ENCODE peak calls at places on chromosomes 16 and 17, in eight cellular contexts. G is upper lobe of right lung, D is mammary epithelial cell, Z is glutamatergic neuron, M is Peyer's patch, B is GM13976, Y is fibroblast of lung, U is HFFc6. O is an unnamed sample.

GRCh38 chr17:34584805-34585416 is 5.5 kb downstream of the TMEM132E start:
- DNase-seq in M (no peak), U (peak), G (no peak), Y (peak), Z (peak), D (peak), B (no peak), O (no peak)

GRCh38 chr17:35906559-35907265 is 23.9 kb downstream of the RDM1 start:
- DNase-seq in G (no peak), Z (no peak), B (no peak), M (no peak), U (peak), Y (peak), D (no peak), O (no peak)

GRCh38 chr16:55567382-55567781 is 898 bp downstream of the CAPNS2 start:
- DNase-seq in U (no peak), Y (no peak), B (no peak), M (no peak), G (no peak), Z (no peak), D (peak), O (no peak)

GRCh38 chr17:20156196-20157077 is 147.3 kb downstream of the SPECC1 start:
- DNase-seq in G (peak), M (peak), Z (peak), D (peak), B (peak), Y (peak), U (no peak), O (peak)

GRCh38 chr16:46836521-46837292 is 5.7 kb upstream of the C16orf87 start:
- DNase-seq in G (no peak), B (no peak), M (no peak), U (no peak), Y (no peak), D (no peak), Z (no peak), O (no peak)

GRCh38 chr17:14793237-14793636 is 471.9 kb downstream of the PMP22 start:
- DNase-seq in U (peak), G (no peak), D (peak), Z (no peak), B (no peak), Y (peak), M (no peak), O (no peak)

GRCh38 chr17:17669081-17669850 is 12.0 kb upstream of the RAI1 start:
- DNase-seq in Y (peak), G (no peak), U (no peak), M (no peak), Z (peak), B (no peak), D (no peak), O (no peak)

GRCh38 chr16:622920-623280 is 7.9 kb upstream of the WFIKKN1 start:
- DNase-seq in M (no peak), U (peak), D (no peak), B (no peak), Z (no peak), Y (no peak), G (no peak), O (no peak)

GRCh38 chr16:19967561-19967960 is 82.9 kb upstream of the GPRC5B start:
- DNase-seq in Y (no peak), D (no peak), G (no peak), B (no peak), M (no peak), U (no peak), Z (no peak), O (no peak)

GRCh38 chr17:79810138-79811027 is 13.5 kb upstream of the CBX8 start:
- DNase-seq in Z (peak), B (peak), Y (peak), M (peak), U (peak), G (no peak), D (peak), O (peak)

GRCh38 chr16:30609002-30609927 is 924 bp downstream of the ZNF689 start:
- DNase-seq in Z (peak), G (peak), Y (peak), M (peak), D (no peak), U (no peak), B (peak), O (peak)

DNA sequence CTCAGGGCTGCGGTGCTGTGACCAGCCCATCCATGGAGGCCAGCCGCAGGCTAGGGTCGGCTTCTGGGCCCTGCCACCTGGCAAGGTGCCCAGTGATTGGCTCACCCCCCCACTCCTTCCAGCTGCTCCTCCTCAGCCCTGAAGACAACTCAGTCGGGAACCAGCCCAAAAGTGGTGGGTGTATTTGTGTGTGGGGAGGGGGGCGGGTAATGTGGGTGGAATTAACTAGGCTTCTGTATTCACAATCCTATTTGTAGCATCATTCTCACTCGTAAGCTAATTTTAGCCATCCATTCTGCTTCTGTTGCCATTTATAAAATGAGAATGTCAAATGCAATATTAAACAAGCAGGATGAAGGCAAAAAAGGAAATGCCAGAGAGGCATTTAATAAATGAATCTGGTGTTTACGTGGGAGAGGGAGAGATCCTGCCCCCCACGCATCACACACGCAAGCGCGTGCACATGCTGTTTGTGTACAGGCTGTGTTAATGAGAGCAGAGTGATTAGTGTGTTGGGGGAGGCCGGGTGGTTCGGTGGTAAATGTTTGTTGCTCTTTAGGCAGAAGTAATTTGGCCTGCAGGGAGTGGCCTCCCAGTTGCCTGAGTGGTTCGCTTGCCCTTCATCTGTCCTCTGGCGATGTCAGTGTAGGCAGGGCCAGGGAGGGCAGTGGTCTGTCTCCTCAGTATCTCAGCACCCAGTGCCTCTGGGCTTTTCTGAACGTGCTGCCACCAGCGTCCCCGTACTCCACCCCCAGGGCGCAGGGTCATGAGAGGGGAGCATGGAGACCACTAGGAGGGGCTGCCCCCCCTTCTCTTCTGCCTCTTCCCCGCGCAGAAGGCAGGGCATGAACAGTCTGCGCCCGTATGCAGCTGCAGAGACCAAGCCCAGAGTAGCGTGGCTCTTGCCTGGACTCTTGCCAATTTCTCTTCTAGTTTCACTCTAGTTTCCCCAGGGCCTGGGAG is 140.0 kb downstream of the CCDC182 start:
- DNase-seq in U (no peak), G (peak), Y (peak), D (no peak), Z (peak), B (peak), M (peak), O (peak)
- TF ChIP-seq CTCF in U (peak), G (no peak), Y (peak), D (no peak), Z (no peak), B (peak), M (no peak), O (peak)

GRCh38 chr17:50516980-50517379 is 8.7 kb downstream of the MYCBPAP start:
- DNase-seq in Y (no peak), B (no peak), U (no peak), M (no peak), D (peak), Z (no peak), G (no peak), O (no peak)
- TF ChIP-seq CTCF in Y (no peak), B (no peak), U (no peak), M (no peak), D (no peak), Z (no peak), G (no peak), O (no peak)

GRCh38 chr17:71963791-71964190 is 157.0 kb upstream of the SOX9 start:
- DNase-seq in G (no peak), M (no peak), U (no peak), B (no peak), Z (no peak), Y (no peak), D (no peak), O (no peak)
- TF ChIP-seq CTCF in G (no peak), M (no peak), U (no peak), B (no peak), Z (no peak), Y (no peak), D (no peak), O (no peak)

GRCh38 chr16:80319181-80319580 is 221.6 kb upstream of the DYNLRB2 start:
- DNase-seq in B (no peak), U (no peak), Z (no peak), D (peak), G (no peak), Y (no peak), M (no peak), O (no peak)
- TF ChIP-seq CTCF in B (no peak), U (peak), Z (no peak), D (peak), G (no peak), Y (no peak), M (no peak), O (no peak)

DNA sequence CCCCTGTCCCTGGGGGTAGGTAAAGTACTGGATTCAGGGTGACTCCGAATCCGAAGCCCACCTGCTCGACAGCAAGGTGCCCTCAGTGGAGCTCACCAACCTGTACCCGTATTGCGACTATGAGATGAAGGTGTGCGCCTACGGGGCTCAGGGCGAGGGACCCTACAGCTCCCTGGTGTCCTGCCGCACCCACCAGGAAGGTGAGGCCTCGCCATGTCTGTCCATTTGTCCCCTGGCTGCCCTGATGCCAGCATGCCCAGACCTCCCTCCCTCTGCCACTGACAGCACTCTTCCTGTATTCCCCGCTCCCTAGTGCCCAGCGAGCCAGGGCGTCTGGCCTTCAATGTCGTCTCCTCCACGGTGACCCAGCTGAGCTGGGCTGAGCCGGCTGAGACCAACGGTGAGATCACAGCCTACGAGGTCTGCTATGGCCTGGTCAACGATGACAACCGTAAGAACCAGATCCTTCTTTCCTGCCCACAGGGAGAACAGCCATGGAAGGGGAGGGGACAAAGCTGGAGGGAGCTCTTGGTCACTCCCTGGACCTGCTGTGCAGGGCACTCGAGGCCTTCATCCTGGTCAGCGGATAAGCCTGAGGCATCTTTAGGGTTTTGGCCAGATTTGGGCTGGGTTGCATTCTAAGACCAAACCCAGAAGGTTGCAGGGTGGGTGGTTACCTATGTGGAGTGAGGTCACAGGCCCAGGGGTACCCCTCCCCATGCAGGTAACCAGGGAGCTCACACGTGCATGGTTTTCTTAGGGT is 14.2 kb downstream of the GALK1 start:
- DNase-seq in B (no peak), D (no peak), Y (no peak), U (no peak), M (no peak), G (no peak), Z (no peak), O (no peak)
- TF ChIP-seq CTCF in B (no peak), D (no peak), Y (no peak), U (no peak), M (no peak), G (no peak), Z (no peak), O (no peak)

GRCh38 chr16:6081320-6081976 is 983.9 kb upstream of the EEF2KMT start:
- DNase-seq in Y (peak), D (peak), M (peak), G (no peak), B (peak), Z (peak), U (no peak), O (peak)
- TF ChIP-seq CTCF in Y (peak), D (peak), M (peak), G (peak), B (peak), Z (peak), U (peak), O (peak)